ENCODE peak calls at places on chromosomes 16 and 17, in nine cellular contexts. Y is left cardiac atrium, I is retina, E is germinal center, G is neural progenitor cell, X is coronary artery, Z is T-helper 17 cell, M is cardiac septum, P is D341Med. U is an unnamed sample.
A peak's percentile ranks its signal among the peaks of the same experiment; 100 is the strongest.

GRCh38 chr17:45857977-45858708 is 13.5 kb downstream of the SPPL2C start:
- DNase-seq in X (no peak), M (no peak), Y (no peak), G (peak; percentile 86), Z (no peak), I (peak; percentile 46), P (peak; percentile 62), E (no peak), U (no peak)

GRCh38 chr17:2904135-2904534 is 107.9 kb downstream of the RAP1GAP2 start:
- DNase-seq in M (peak; percentile 80), Z (no peak), Y (peak; percentile 72), G (peak; percentile 56), I (peak; percentile 78), P (peak; percentile 62), X (no peak), E (no peak), U (peak; percentile 76)

GRCh38 chr17:48037036-48037881 is at the start of gene COPZ2:
- DNase-seq in P (peak; percentile 48), I (peak; percentile 62), G (peak; percentile 70), E (peak; percentile 82), Z (peak; percentile 54), M (no peak), Y (peak; percentile 75), X (no peak), U (no peak)

GRCh38 chr17:64984776-64985521 is 65.7 kb upstream of the LRRC37A3 start:
- DNase-seq in Z (peak; percentile 53), I (peak; percentile 10), E (no peak), X (no peak), G (no peak), Y (no peak), P (no peak), M (no peak), U (no peak)

GRCh38 chr16:1011316-1012082 is 29.9 kb downstream of the SOX8 start:
- DNase-seq in P (no peak), I (no peak), E (no peak), Z (no peak), G (no peak), Y (no peak), X (no peak), M (no peak), U (no peak)

GRCh38 chr17:47905221-47905733 is 9.2 kb downstream of the SP2 start:
- DNase-seq in G (peak; percentile 49), P (no peak), I (no peak), E (no peak), M (no peak), Y (peak; percentile 82), X (peak; percentile 87), Z (no peak), U (no peak)

GRCh38 chr16:27251561-27252205 is 16.9 kb downstream of the NSMCE1 start:
- DNase-seq in I (no peak), Y (no peak), M (no peak), X (no peak), Z (no peak), G (no peak), E (no peak), P (no peak), U (no peak)

GRCh38 chr17:15480209-15480608 is 12.8 kb upstream of the CDRT4 start:
- DNase-seq in E (no peak), Z (no peak), I (no peak), G (no peak), M (no peak), X (no peak), Y (no peak), P (no peak), U (no peak)

GRCh38 chr16:4147236-4147635 is 31.0 kb upstream of the ADCY9 start:
- DNase-seq in I (no peak), E (no peak), P (no peak), M (no peak), X (no peak), G (no peak), Y (no peak), Z (no peak), U (no peak)

GRCh38 chr17:64707077-64707591 is 45.0 kb upstream of the SMURF2 start:
- DNase-seq in E (no peak), Z (no peak), Y (peak; percentile 97), P (no peak), M (peak; percentile 94), I (no peak), X (peak; percentile 84), G (no peak), U (peak; percentile 42)

GRCh38 chr16:57284206-57284951 is at the start of gene PLLP:
- DNase-seq in M (no peak), G (peak; percentile 69), I (peak; percentile 79), X (peak; percentile 68), E (peak; percentile 69), Y (peak; percentile 40), Z (peak; percentile 27), P (peak; percentile 89), U (peak; percentile 56)

GRCh38 chr17:48162946-48163506 is 55.5 kb downstream of the SNX11 start:
- DNase-seq in X (no peak), P (no peak), Z (no peak), I (peak; percentile 40), Y (no peak), G (no peak), M (no peak), E (no peak), U (no peak)

GRCh38 chr16:13332713-13333255 is 431.4 kb downstream of the SHISA9 start:
- DNase-seq in G (peak; percentile 8), E (no peak), Y (no peak), P (peak; percentile 39), Z (no peak), X (no peak), M (no peak), I (no peak), U (no peak)

GRCh38 chr17:50464121-50464520 is 4.6 kb downstream of the CHAD start:
- DNase-seq in Y (no peak), E (no peak), I (no peak), Z (no peak), P (no peak), G (no peak), X (no peak), M (no peak), U (no peak)

GRCh38 chr16:89460556-89460955 is 29.8 kb downstream of the ANKRD11 start:
- DNase-seq in P (no peak), Z (no peak), I (no peak), G (no peak), X (no peak), E (no peak), M (no peak), Y (no peak), U (no peak)

GRCh38 chr16:4320571-4321137 is 4.8 kb downstream of the GLIS2 start:
- DNase-seq in E (no peak), I (no peak), M (no peak), X (no peak), G (no peak), P (no peak), Y (no peak), Z (no peak), U (no peak)

GRCh38 chr17:48903401-48903800 is 4.8 kb upstream of the UBE2Z start:
- DNase-seq in P (no peak), Z (no peak), E (no peak), I (no peak), X (no peak), M (no peak), G (no peak), Y (no peak), U (no peak)

GRCh38 chr16:1678500-1679098 is 520 bp downstream of the JPT2 start:
- DNase-seq in G (peak; percentile 41), Z (peak; percentile 45), M (no peak), Y (peak; percentile 44), I (peak; percentile 63), X (no peak), E (no peak), P (no peak), U (peak; percentile 37)

GRCh38 chr16:84933774-84934571 is 77.4 kb downstream of the ZDHHC7 start:
- DNase-seq in Z (no peak), Y (peak; percentile 89), G (no peak), E (no peak), I (no peak), X (peak; percentile 92), P (no peak), M (peak; percentile 89), U (no peak)

GRCh38 chr17:39461911-39462641 is 790 bp downstream of the CDK12 start:
- DNase-seq in G (no peak), Y (peak; percentile 69), E (peak; percentile 20), I (peak; percentile 57), P (peak; percentile 85), Z (no peak), M (peak; percentile 77), X (peak; percentile 84), U (no peak)

GRCh38 chr16:66414891-66415290 is 12.2 kb upstream of the BEAN1 start:
- DNase-seq in I (no peak), M (no peak), Y (no peak), E (no peak), X (no peak), G (no peak), P (no peak), Z (no peak), U (no peak)

GRCh38 chr17:76528528-76529223 is 8.8 kb downstream of the CYGB start:
- DNase-seq in Z (no peak), Y (peak; percentile 88), G (no peak), P (no peak), I (no peak), M (peak; percentile 73), X (no peak), E (no peak), U (no peak)

GRCh38 chr16:19410435-19411153 is 7.1 kb upstream of the TMC5 start:
- DNase-seq in G (peak; percentile 82), Z (no peak), Y (peak; percentile 36), E (peak; percentile 63), I (peak; percentile 82), P (peak; percentile 29), X (no peak), M (no peak), U (no peak)

GRCh38 chr16:60151987-60152386 is 1417.9 kb upstream of the GOT2 start:
- DNase-seq in Z (no peak), M (no peak), Y (no peak), P (no peak), G (no peak), X (no peak), E (no peak), I (no peak), U (no peak)

GRCh38 chr17:46971647-46972300 is 7.3 kb downstream of the RPRML start:
- DNase-seq in P (no peak), E (no peak), M (no peak), Z (no peak), X (no peak), G (no peak), Y (no peak), I (no peak), U (no peak)

GRCh38 chr16:90012978-90013745 is 6.1 kb downstream of the DBNDD1 start:
- DNase-seq in Z (no peak), X (no peak), I (no peak), E (no peak), M (no peak), G (no peak), P (no peak), Y (no peak), U (no peak)

GRCh38 chr16:19130852-19131808 is 17.4 kb downstream of the ITPRIPL2 start:
- DNase-seq in X (no peak), P (peak; percentile 42), G (no peak), Y (peak; percentile 41), I (no peak), E (no peak), M (peak; percentile 73), Z (no peak), U (peak; percentile 55)

GRCh38 chr17:37485938-37486570 is 3.6 kb upstream of the DUSP14 start:
- DNase-seq in X (no peak), I (no peak), G (no peak), Y (no peak), E (no peak), Z (no peak), M (no peak), P (no peak), U (no peak)

GRCh38 chr16:68629315-68629900 is 15.7 kb upstream of the CDH3 start:
- DNase-seq in M (no peak), Y (no peak), I (peak; percentile 22), G (no peak), P (no peak), E (no peak), X (no peak), Z (no peak), U (no peak)

GRCh38 chr17:21134559-21134958 is 7.8 kb downstream of the DHRS7B start:
- DNase-seq in G (no peak), M (no peak), I (no peak), Z (no peak), P (no peak), Y (no peak), E (no peak), X (no peak), U (no peak)

GRCh38 chr16:58243528-58244004 is 45.7 kb upstream of the CSNK2A2 start:
- DNase-seq in Y (no peak), P (no peak), G (no peak), I (no peak), Z (no peak), M (no peak), E (peak; percentile 61), X (no peak), U (no peak)